ENCODE peak calls at places on chromosomes 12 and 14, in ten cellular contexts. O is astrocyte of the spinal cord; N is GM12878; R is colonic mucosa; S is CD8-positive, alpha-beta memory T cell; V is tibial artery; B is HCT116; E is right atrium auricular region; L is ovary; F is MM.1S. X is an unnamed sample.

GRCh38 chr12:95788637-95789036 is 1.9 kb downstream of the NTN4 start:
- DNase-seq in O (peak; percentile 52), N (no peak), R (no peak), S (no peak), V (no peak), B (no peak), E (no peak), L (no peak), F (no peak), X (no peak)

GRCh38 chr12:46553911-46554310 is 181.3 kb upstream of the SLC38A2 start:
- DNase-seq in O (no peak), N (no peak), R (no peak), S (no peak), V (no peak), B (no peak), E (no peak), L (no peak), F (no peak), X (no peak)

GRCh38 chr14:104858811-104859426 is 6.1 kb upstream of the CEP170B start:
- DNase-seq in O (no peak), N (no peak), R (no peak), S (no peak), V (peak; percentile 19), B (no peak), E (no peak), L (no peak), F (no peak), X (no peak)

GRCh38 chr12:27009926-27010325 is 4.3 kb downstream of the TM7SF3 start:
- DNase-seq in O (no peak), N (no peak), R (no peak), S (no peak), V (no peak), B (no peak), E (no peak), L (no peak), F (no peak), X (no peak)

GRCh38 chr12:54716284-54716683 is 68.1 kb upstream of the DCD start:
- DNase-seq in O (no peak), N (no peak), R (no peak), S (no peak), V (no peak), B (no peak), E (no peak), L (no peak), F (no peak), X (no peak)

GRCh38 chr14:91331761-91332447 is 85.7 kb downstream of the CCDC88C start:
- DNase-seq in O (no peak), N (no peak), R (no peak), S (no peak), V (no peak), B (no peak), E (no peak), L (peak; percentile 36), F (no peak), X (no peak)

GRCh38 chr12:39846971-39847661 is 227.5 kb upstream of the ABCD2 start:
- DNase-seq in O (peak; percentile 14), N (no peak), R (no peak), S (no peak), V (no peak), B (no peak), E (no peak), L (no peak), F (no peak), X (no peak)

GRCh38 chr12:125324861-125325260 is 259.6 kb downstream of the AACS start:
- DNase-seq in O (no peak), N (no peak), R (no peak), S (no peak), V (no peak), B (no peak), E (no peak), L (no peak), F (no peak), X (no peak)

GRCh38 chr12:109734219-109735000 is 20.8 kb downstream of the FAM222A start:
- DNase-seq in O (no peak), N (no peak), R (no peak), S (no peak), V (peak; percentile 41), B (no peak), E (no peak), L (peak; percentile 37), F (no peak), X (peak; percentile 61)

GRCh38 chr14:54882521-54882920 is 20.1 kb downstream of the GCH1 start:
- DNase-seq in O (no peak), N (no peak), R (no peak), S (no peak), V (no peak), B (no peak), E (no peak), L (no peak), F (no peak), X (no peak)

GRCh38 chr14:77593501-77593911 is 22.9 kb downstream of the SPTLC2 start:
- DNase-seq in O (peak; percentile 45), N (peak; percentile 52), R (no peak), S (peak; percentile 47), V (no peak), B (no peak), E (no peak), L (no peak), F (no peak), X (no peak)

GRCh38 chr12:23350808-23351207 is 598.7 kb downstream of the SOX5 start:
- DNase-seq in O (no peak), N (no peak), R (no peak), S (no peak), V (no peak), B (no peak), E (no peak), L (no peak), F (no peak), X (no peak)

GRCh38 chr14:52527052-52527451 is 25.3 kb downstream of the TXNDC16 start:
- DNase-seq in O (no peak), N (no peak), R (no peak), S (no peak), V (no peak), B (no peak), E (no peak), L (no peak), F (no peak), X (no peak)

GRCh38 chr12:92759634-92760268 is 57.0 kb downstream of the PLEKHG7 start:
- DNase-seq in O (peak; percentile 94), N (no peak), R (no peak), S (no peak), V (no peak), B (peak; percentile 77), E (no peak), L (no peak), F (no peak), X (no peak)

GRCh38 chr12:14716848-14717444 is 20.5 kb upstream of the GUCY2C start:
- DNase-seq in O (peak; percentile 37), N (no peak), R (peak; percentile 75), S (peak; percentile 29), V (no peak), B (peak; percentile 13), E (no peak), L (no peak), F (peak; percentile 36), X (no peak)

GRCh38 chr12:11902525-11902875 is 168.2 kb upstream of the BCL2L14 start:
- DNase-seq in O (no peak), N (no peak), R (no peak), S (no peak), V (no peak), B (no peak), E (no peak), L (no peak), F (peak; percentile 40), X (no peak)

GRCh38 chr12:41485203-41485602 is 297.1 kb downstream of the PDZRN4 start:
- DNase-seq in O (no peak), N (no peak), R (no peak), S (no peak), V (no peak), B (no peak), E (no peak), L (no peak), F (no peak), X (no peak)

GRCh38 chr12:93378373-93379310 is 917 bp downstream of the NUDT4 start:
- DNase-seq in O (peak; percentile 80), N (no peak), R (peak; percentile 56), S (peak; percentile 61), V (peak; percentile 73), B (no peak), E (peak; percentile 62), L (peak; percentile 49), F (peak; percentile 38), X (peak; percentile 63)

GRCh38 chr12:68317047-68317667 is 15.0 kb downstream of the MDM1 start:
- DNase-seq in O (peak; percentile 70), N (no peak), R (peak; percentile 37), S (peak; percentile 38), V (no peak), B (peak; percentile 27), E (no peak), L (peak; percentile 49), F (peak; percentile 57), X (no peak)

GRCh38 chr12:42090899-42091298 is 53.8 kb downstream of the GXYLT1 start:
- DNase-seq in O (peak; percentile 74), N (no peak), R (no peak), S (no peak), V (no peak), B (no peak), E (no peak), L (no peak), F (no peak), X (no peak)

GRCh38 chr14:105974902-105975301 is 448.5 kb downstream of the TMEM121 start:
- DNase-seq in O (no peak), N (no peak), R (no peak), S (peak; percentile 55), V (no peak), B (peak; percentile 8), E (no peak), L (no peak), F (no peak), X (no peak)

GRCh38 chr14:100069161-100069800 is 4.1 kb downstream of the EVL start:
- DNase-seq in O (no peak), N (peak; percentile 80), R (no peak), S (no peak), V (no peak), B (no peak), E (no peak), L (no peak), F (no peak), X (no peak)
- H3K4me3 ChIP-seq in O (no peak overlapping the region), N (peak overlapping the region; percentile 75), R (peak overlapping the region; percentile 17), S (peak overlapping the region; percentile 69), V (no peak overlapping the region), B (no peak overlapping the region), E (no peak overlapping the region), L (no peak overlapping the region), F (no peak overlapping the region), X (no peak overlapping the region)

GRCh38 chr12:106030210-106031175 is 108.3 kb downstream of the NUAK1 start:
- DNase-seq in O (peak; percentile 94), N (no peak), R (no peak), S (no peak), V (no peak), B (no peak), E (no peak), L (no peak), F (peak; percentile 61), X (no peak)
- H3K4me3 ChIP-seq in O (no peak overlapping the region), N (no peak overlapping the region), R (no peak overlapping the region), S (no peak overlapping the region), V (peak overlapping the region; percentile 21), B (no peak overlapping the region), E (no peak overlapping the region), L (no peak overlapping the region), F (peak overlapping the region; percentile 14), X (peak overlapping the region; percentile 6)

GRCh38 chr14:93960108-93960475 is 16.3 kb downstream of the ASB2 start:
- DNase-seq in O (no peak), N (no peak), R (no peak), S (no peak), V (no peak), B (no peak), E (no peak), L (no peak), F (no peak), X (no peak)
- H3K4me3 ChIP-seq in O (no peak overlapping the region), N (peak overlapping the region; percentile 25), R (no peak overlapping the region), S (no peak overlapping the region), V (no peak overlapping the region), B (peak overlapping the region; percentile 7), E (no peak overlapping the region), L (no peak overlapping the region), F (no peak overlapping the region), X (no peak overlapping the region)

GRCh38 chr12:121673013-121673441 is 3.6 kb upstream of the MORN3 start:
- DNase-seq in O (no peak), N (no peak), R (peak; percentile 48), S (no peak), V (no peak), B (no peak), E (no peak), L (peak; percentile 54), F (no peak), X (no peak)
- H3K4me3 ChIP-seq in O (no peak overlapping the region), N (peak overlapping the region; percentile 60), R (peak overlapping the region; percentile 36), S (peak overlapping the region; percentile 80), V (peak overlapping the region; percentile 56), B (peak overlapping the region; percentile 51), E (peak overlapping the region; percentile 56), L (peak overlapping the region; percentile 47), F (peak overlapping the region; percentile 49), X (no peak overlapping the region)

X was measured in aorta.